ENCODE peak calls at places on chromosomes 2 and 18, in six cellular contexts. N is IMR-90, R is stomach, W is HCT116, V is uterus, I is neural progenitor cell. L is an unnamed sample.

GRCh38 chr18:73136134-73136533 is 268.3 kb upstream of the NETO1 start:
- DNase-seq in N (no peak), R (no peak), W (no peak), V (no peak), I (peak), L (no peak)

GRCh38 chr2:238720232-238720672 is 127.6 kb upstream of the TWIST2 start:
- DNase-seq in N (peak), R (peak), W (peak), V (no peak), I (peak), L (no peak)

GRCh38 chr2:223383315-223383714 is 218.8 kb downstream of the SCG2 start:
- DNase-seq in N (peak), R (no peak), W (no peak), V (no peak), I (no peak), L (no peak)

GRCh38 chr2:220198911-220199310 is 571.5 kb downstream of the SLC4A3 start:
- DNase-seq in N (peak), R (no peak), W (no peak), V (no peak), I (no peak), L (no peak)

GRCh38 chr18:39863916-39864315 is 2091.1 kb upstream of the PIK3C3 start:
- DNase-seq in N (no peak), R (no peak), W (no peak), V (no peak), I (no peak), L (no peak)

GRCh38 chr2:100647709-100648108 is 84.9 kb downstream of the PDCL3 start:
- DNase-seq in N (no peak), R (no peak), W (no peak), V (no peak), I (no peak), L (no peak)

GRCh38 chr18:59900222-59901128 is 679 bp downstream of the PMAIP1 start:
- DNase-seq in N (peak), R (peak), W (no peak), V (peak), I (peak), L (no peak)

GRCh38 chr18:31741096-31741735 is 19.5 kb downstream of the SLC25A52 start:
- DNase-seq in N (peak), R (peak), W (peak), V (peak), I (peak), L (no peak)

GRCh38 chr2:68975844-68976243 is 1.4 kb downstream of the GKN1 start:
- DNase-seq in N (no peak), R (no peak), W (no peak), V (no peak), I (no peak), L (no peak)

GRCh38 chr18:8937112-8937641 is 165.3 kb upstream of the NDUFV2 start:
- DNase-seq in N (peak), R (no peak), W (no peak), V (no peak), I (no peak), L (no peak)

GRCh38 chr2:126482582-126483464 is 173.1 kb upstream of the GYPC start:
- DNase-seq in N (no peak), R (no peak), W (no peak), V (no peak), I (peak), L (no peak)

DNA sequence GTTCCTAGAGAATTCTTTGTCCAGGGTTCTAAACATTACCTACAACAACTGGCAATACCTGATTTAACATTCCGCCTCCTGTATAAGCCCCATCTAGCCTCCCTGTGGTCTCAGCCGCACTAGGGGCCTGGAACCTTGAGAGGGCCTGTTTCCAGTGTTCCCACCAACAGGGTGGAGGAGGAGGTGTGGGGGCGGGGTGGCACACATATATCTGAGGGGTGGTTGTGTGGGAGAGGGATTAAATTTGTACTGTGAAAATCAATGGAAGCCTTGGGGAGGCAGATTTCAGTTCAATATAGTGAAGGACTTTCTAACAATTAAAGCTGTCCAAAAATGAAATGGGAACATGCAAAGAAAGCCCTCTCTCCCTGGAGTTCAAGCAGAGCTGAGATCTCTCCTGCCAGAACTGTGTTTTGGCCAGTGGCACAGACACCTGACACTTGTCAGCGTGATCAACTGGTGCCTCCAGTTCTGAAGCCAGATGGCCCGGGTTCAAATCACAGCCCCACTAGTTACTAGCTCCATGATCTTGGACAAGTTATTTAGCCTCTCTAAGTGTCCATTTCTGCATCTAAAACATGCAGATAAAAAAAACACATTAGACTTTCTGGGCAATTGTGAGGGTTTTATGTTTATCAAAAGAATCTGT is 17.0 kb upstream of the FZD7 start:
- DNase-seq in N (no peak), R (no peak), W (no peak), V (no peak), I (no peak), L (no peak)
- H3K27ac ChIP-seq in N (no peak), R (no peak), W (no peak), V (no peak), I (no peak), L (no peak)

GRCh38 chr18:23331091-23331920 is 121.8 kb upstream of the RIOK3 start:
- DNase-seq in N (no peak), R (peak), W (no peak), V (no peak), I (no peak), L (no peak)
- TF ChIP-seq CTCF in N (no peak), R (no peak), W (no peak), V (no peak), I (no peak), L (no peak)

DNA sequence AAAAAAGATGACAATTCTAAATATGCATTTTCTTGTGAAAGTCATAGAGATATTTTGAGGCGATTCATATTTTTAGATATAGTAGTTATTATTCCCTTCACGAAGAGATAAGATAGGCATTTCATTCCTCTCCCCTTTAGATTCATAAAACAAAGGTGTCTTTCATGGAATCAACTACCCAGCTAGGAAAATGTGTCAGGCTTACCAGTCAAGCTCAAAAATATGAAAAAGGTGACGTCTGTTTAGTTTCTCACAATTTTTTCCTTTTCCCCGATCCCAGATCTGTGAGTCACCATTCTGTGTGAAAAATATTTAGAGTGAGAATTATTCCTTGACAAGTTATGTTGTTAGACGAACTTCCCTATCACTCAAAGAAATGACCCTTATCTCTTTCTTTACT is 95.4 kb upstream of the FN1 start:
- DNase-seq in N (peak), R (no peak), W (no peak), V (no peak), I (no peak), L (no peak)
- H3K4me3 ChIP-seq in N (no peak), R (no peak), W (no peak), V (no peak), I (no peak), L (no peak)

GRCh38 chr2:1617425-1618021 is 126.8 kb downstream of the PXDN start:
- DNase-seq in N (no peak), R (no peak), W (no peak), V (no peak), I (no peak), L (no peak)
- H3K27ac ChIP-seq in N (no peak), R (no peak), W (no peak), V (no peak), I (no peak), L (no peak)

DNA sequence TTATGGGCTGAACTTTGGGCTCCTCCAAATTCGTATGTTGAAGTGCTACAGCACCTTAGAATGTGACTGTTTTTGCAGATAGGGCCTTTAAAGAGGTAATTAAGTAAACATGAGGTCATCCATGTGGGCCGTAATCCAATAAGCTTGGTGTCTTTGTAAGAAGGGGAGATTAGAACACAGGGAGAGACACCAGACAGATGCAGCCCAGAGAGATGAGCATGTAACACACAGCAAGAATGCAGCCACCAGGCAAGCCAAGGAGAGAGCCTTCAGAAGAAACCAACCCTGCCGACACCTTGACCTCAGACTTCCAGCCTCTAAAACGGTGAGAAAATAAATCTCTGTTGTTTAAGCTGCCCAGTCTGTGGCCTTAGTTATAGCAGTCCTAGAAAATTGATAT is 74.3 kb downstream of the HRH4 start:
- DNase-seq in N (no peak), R (no peak), W (no peak), V (no peak), I (no peak), L (no peak)
- TF ChIP-seq CTCF in N (no peak), R (no peak), W (no peak), V (no peak), I (no peak), L (no peak)

GRCh38 chr2:73037947-73038585 is 33.4 kb downstream of the SFXN5 start:
- DNase-seq in N (no peak), R (no peak), W (no peak), V (no peak), I (no peak), L (no peak)

GRCh38 chr2:73033766-73034381 is 37.6 kb downstream of the SFXN5 start:
- DNase-seq in N (no peak), R (no peak), W (no peak), V (no peak), I (no peak), L (no peak)

GRCh38 chr2:73034661-73035374 is 36.7 kb downstream of the SFXN5 start:
- DNase-seq in N (no peak), R (no peak), W (no peak), V (no peak), I (no peak), L (no peak)

GRCh38 chr2:73036779-73037165 is 34.7 kb downstream of the SFXN5 start:
- DNase-seq in N (no peak), R (no peak), W (no peak), V (no peak), I (no peak), L (no peak)

GRCh38 chr2:73035899-73036778 is 35.4 kb downstream of the SFXN5 start:
- DNase-seq in N (no peak), R (no peak), W (peak), V (no peak), I (peak), L (no peak)
- H3K4me3 ChIP-seq in N (no peak), R (no peak), W (no peak), V (no peak), I (no peak), L (no peak)

DNA sequence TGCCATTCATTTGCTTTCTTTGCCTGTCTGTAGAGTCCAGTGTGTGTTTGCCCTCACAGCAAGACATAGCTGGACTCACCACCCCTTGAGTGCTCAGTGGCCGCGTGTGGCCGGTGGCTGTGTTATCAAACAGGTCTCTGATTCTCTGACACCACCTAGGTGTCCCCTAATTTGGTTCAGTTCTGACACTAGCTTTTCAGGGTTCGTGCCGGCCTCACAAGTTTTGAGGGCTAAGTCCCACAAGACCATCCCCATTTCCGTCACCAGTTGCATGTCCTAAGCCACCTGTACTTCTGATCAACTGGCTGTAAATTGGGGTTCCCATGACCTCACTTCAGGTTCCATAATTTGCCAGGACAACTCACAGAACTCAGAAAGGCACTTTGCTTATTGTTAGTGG is 23.5 kb downstream of the NCK2 start:
- DNase-seq in N (no peak), R (no peak), W (no peak), V (no peak), I (no peak), L (no peak)
- H3K27ac ChIP-seq in N (no peak), R (no peak), W (no peak), V (no peak), I (no peak), L (no peak)

GRCh38 chr2:207693641-207694249 is 17.7 kb upstream of the CCNYL1 start:
- DNase-seq in N (no peak), R (no peak), W (no peak), V (no peak), I (no peak), L (no peak)

GRCh38 chr2:207688597-207688996 is 22.8 kb upstream of the CCNYL1 start:
- DNase-seq in N (no peak), R (no peak), W (no peak), V (no peak), I (no peak), L (no peak)

GRCh38 chr2:207694811-207695281 is 16.6 kb upstream of the CCNYL1 start:
- DNase-seq in N (peak), R (no peak), W (no peak), V (no peak), I (no peak), L (no peak)

GRCh38 chr2:207695293-207695692 is 16.1 kb upstream of the CCNYL1 start:
- DNase-seq in N (no peak), R (no peak), W (no peak), V (no peak), I (no peak), L (no peak)

GRCh38 chr2:207692206-207693065 is 19.0 kb upstream of the CCNYL1 start:
- DNase-seq in N (peak), R (peak), W (peak), V (peak), I (peak), L (no peak)
- TF ChIP-seq CTCF in N (peak), R (peak), W (peak), V (no peak), I (peak), L (no peak)

GRCh38 chr2:63049291-63050185 is 1.1 kb upstream of the OTX1 start:
- DNase-seq in N (peak), R (no peak), W (no peak), V (no peak), I (peak), L (no peak)
- H3K4me3 ChIP-seq in N (peak), R (peak), W (peak), V (peak), I (peak), L (peak)

L was measured in coronary artery.